ENCODE peak calls at places on chromosomes 5 and 9, in four cellular contexts. N, Y, I and H are unnamed samples. For H3K9me3, the result is how much of the 10 kb centered on the place peaks cover.

GRCh38 chr9:129263836-129264235 is 85.8 kb upstream of the IER5L start:
- DNase-seq in N (no peak), I (no peak), Y (no peak), H (no peak)

GRCh38 chr5:87541668-87542067 is 128.9 kb upstream of the CCNH start:
- DNase-seq in Y (no peak), N (no peak), I (no peak), H (no peak)

GRCh38 chr5:56951131-56951945 is 585 bp downstream of the MIER3 start:
- DNase-seq in N (no peak), I (peak), Y (peak), H (peak)

GRCh38 chr5:172918421-172919371 is 40.5 kb upstream of the RPL26L1 start:
- DNase-seq in N (no peak), Y (no peak), I (peak), H (no peak)

GRCh38 chr9:126480810-126481209 is 132.9 kb upstream of the LMX1B start:
- DNase-seq in N (no peak), I (no peak), Y (no peak), H (no peak)

GRCh38 chr9:17587113-17587512 is 8.2 kb downstream of the SH3GL2 start:
- DNase-seq in I (no peak), N (no peak), Y (no peak), H (no peak)

GRCh38 chr9:97555164-97555563 is 53.7 kb downstream of the TMOD1 start:
- DNase-seq in N (no peak), I (no peak), Y (no peak), H (no peak)

GRCh38 chr5:43040287-43041098 is at the start of gene ANXA2R:
- DNase-seq in I (peak), Y (peak), N (peak), H (peak)

GRCh38 chr5:125551797-125552196 is 805.4 kb upstream of the ZNF608 start:
- DNase-seq in I (no peak), N (no peak), Y (no peak), H (no peak)

GRCh38 chr5:88692979-88693932 is 189.7 kb downstream of the MEF2C start:
- DNase-seq in N (no peak), I (no peak), Y (no peak), H (no peak)

GRCh38 chr5:177336112-177336511 is 15.4 kb downstream of the LMAN2 start:
- DNase-seq in N (no peak), I (no peak), Y (peak), H (no peak)

GRCh38 chr9:126939821-126940221 is 25.2 kb downstream of the RALGPS1 start:
- DNase-seq in Y (no peak), N (no peak), I (no peak), H (no peak)

GRCh38 chr9:91849694-91850093 is 100.3 kb downstream of the ROR2 start:
- DNase-seq in I (no peak), Y (no peak), N (no peak), H (no peak)

GRCh38 chr9:106529616-106530015 is 333.4 kb upstream of the ZNF462 start:
- DNase-seq in I (no peak), Y (no peak), N (no peak), H (no peak)

GRCh38 chr5:176619203-176619568 is 9.2 kb upstream of the GPRIN1 start:
- DNase-seq in N (peak), I (peak), Y (peak), H (peak)

GRCh38 chr9:108142504-108143201 is 653.1 kb upstream of the KLF4 start:
- DNase-seq in Y (peak), I (no peak), N (peak), H (peak)

GRCh38 chr5:8829322-8830029 is 716.4 kb downstream of the SEMA5A start:
- DNase-seq in I (no peak), Y (peak), N (peak), H (no peak)

GRCh38 chr5:16617272-16617973 is 626 bp upstream of the RETREG1 start:
- DNase-seq in Y (no peak), N (no peak), I (peak), H (no peak)

GRCh38 chr5:25995209-25995608 is 1043.2 kb downstream of the CDH9 start:
- DNase-seq in N (no peak), Y (no peak), I (no peak), H (no peak)

GRCh38 chr9:649128-650074 is 192.1 kb upstream of the DMRT1 start:
- DNase-seq in I (no peak), Y (no peak), N (peak), H (no peak)

GRCh38 chr5:56160723-56161445 is 72.2 kb downstream of the ANKRD55 start:
- DNase-seq in I (no peak), Y (no peak), N (no peak), H (no peak)

GRCh38 chr9:112366591-112366990 is 13.3 kb upstream of the HSDL2 start:
- DNase-seq in I (no peak), N (no peak), Y (no peak), H (no peak)

GRCh38 chr9:98974994-98975712 is 31.4 kb downstream of the COL15A1 start:
- DNase-seq in Y (peak), I (peak), N (peak), H (peak)

GRCh38 chr9:78557540-78557939 is 260.6 kb downstream of the PSAT1 start:
- DNase-seq in Y (no peak), N (no peak), I (no peak), H (no peak)

GRCh38 chr5:149618581-149619248 is 37.4 kb downstream of the ARHGEF37 start:
- DNase-seq in Y (peak), N (no peak), I (no peak), H (peak)

GRCh38 chr9:134062461-134063087 is 5.3 kb downstream of the BRD3 start:
- DNase-seq in Y (no peak), I (no peak), N (no peak), H (no peak)

GRCh38 chr9:134372621-134373267 is 46.5 kb downstream of the RXRA start:
- DNase-seq in I (no peak), N (no peak), Y (no peak), H (no peak)

GRCh38 chr9:111187376-111187775 is 142.6 kb downstream of the OR2K2 start:
- DNase-seq in N (no peak), Y (no peak), I (no peak), H (no peak)

GRCh38 chr9:120947222-120947621 is 20.6 kb upstream of the TRAF1 start:
- DNase-seq in Y (no peak), N (no peak), I (no peak), H (no peak)

GRCh38 chr5:115414406-115415142 is 118.1 kb upstream of the CCDC112 start:
- DNase-seq in I (no peak), Y (peak), N (no peak), H (no peak)

GRCh38 chr5:104909803-104910202 is 1347.2 kb upstream of the NUDT12 start:
- DNase-seq in Y (no peak), N (no peak), I (no peak), H (no peak)

GRCh38 chr5:2753452-2754409 is 2.3 kb upstream of the IRX2 start:
- DNase-seq in I (no peak), N (no peak), Y (no peak), H (no peak)

GRCh38 chr5:56625577-56625976 is 189.8 kb upstream of the MAP3K1 start:
- DNase-seq in N (no peak), Y (peak), I (no peak), H (no peak)

GRCh38 chr5:132055808-132056609 is 4.4 kb upstream of the IL3 start:
- DNase-seq in I (peak), Y (no peak), N (no peak), H (peak)

GRCh38 chr5:39476466-39477215 is 51.9 kb upstream of the DAB2 start:
- DNase-seq in N (no peak), Y (peak), I (no peak), H (no peak)

GRCh38 chr9:36278243-36278642 is 20.0 kb upstream of the GNE start:
- DNase-seq in N (no peak), Y (no peak), I (no peak), H (no peak)

DNA sequence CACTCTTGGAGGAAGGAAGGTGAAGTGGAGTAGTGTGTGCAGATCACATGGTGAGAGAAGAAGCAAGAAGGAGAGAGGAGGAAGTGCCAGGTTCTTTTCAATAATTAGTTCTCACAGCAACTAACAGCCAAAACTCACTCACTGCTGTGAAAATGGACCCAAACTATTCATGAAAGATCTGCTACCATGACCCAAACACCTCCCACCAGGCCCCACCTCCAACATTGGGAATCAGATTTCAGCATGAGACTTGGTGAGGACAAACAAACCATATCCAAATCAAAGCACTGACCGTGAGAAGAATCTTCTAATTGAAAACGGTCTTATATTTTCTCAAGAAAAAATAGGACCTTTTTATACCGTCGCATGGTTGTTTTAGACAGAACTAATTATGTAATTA is 468.7 kb upstream of the TYRP1 start:
- DNase-seq in I (no peak), N (no peak), Y (no peak), H (no peak)
- H3K9me3 ChIP-seq in I (under half), N (under half), Y (under half), H (under half)

GRCh38 chr9:86562691-86563090 is 208.5 kb upstream of the TUT7 start:
- DNase-seq in N (no peak), I (no peak), Y (no peak), H (no peak)

GRCh38 chr9:86563959-86564358 is 209.7 kb upstream of the TUT7 start:
- DNase-seq in I (no peak), N (no peak), Y (no peak), H (no peak)

GRCh38 chr9:86557918-86558317 is 203.7 kb upstream of the TUT7 start:
- DNase-seq in I (no peak), N (no peak), Y (no peak), H (no peak)

GRCh38 chr9:86563350-86563749 is 209.1 kb upstream of the TUT7 start:
- DNase-seq in Y (no peak), I (no peak), N (no peak), H (no peak)
- H3K9me3 ChIP-seq in Y (under half), I (under half), N (under half), H (under half)

GRCh38 chr5:27158171-27158570 is 119.8 kb upstream of the CDH9 start:
- DNase-seq in Y (no peak), N (no peak), I (no peak), H (no peak)

GRCh38 chr5:27158775-27159174 is 120.4 kb upstream of the CDH9 start:
- DNase-seq in I (no peak), Y (no peak), N (no peak), H (no peak)
- H3K9me3 ChIP-seq in I (under half), Y (under half), N (under half), H (under half)

DNA sequence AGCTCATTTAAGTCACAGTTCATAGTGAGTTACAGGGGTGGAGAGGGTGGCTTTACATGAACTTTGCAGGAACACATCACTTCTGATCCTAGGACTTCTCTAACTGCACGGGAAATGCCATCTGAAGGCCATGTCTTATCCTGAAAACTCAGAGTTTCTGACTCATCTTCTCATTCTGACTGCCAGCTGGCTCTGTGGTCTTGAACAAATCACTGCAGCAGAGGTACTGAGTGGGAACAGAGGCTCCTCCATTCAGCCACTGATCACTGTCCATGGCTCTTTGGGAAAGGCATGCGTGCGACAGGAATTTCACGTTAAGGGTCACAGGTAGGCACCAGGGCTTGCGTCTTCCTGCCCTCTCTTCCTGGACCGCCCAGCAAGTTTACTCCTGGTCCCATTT is 114.6 kb upstream of the LRRTM2 start:
- DNase-seq in I (no peak), N (no peak), Y (peak), H (no peak)
- H3K9me3 ChIP-seq in I (under half), N (under half), Y (under half), H (under half)

GRCh38 chr9:136506425-136506824 is 23.6 kb upstream of the SEC16A start:
- DNase-seq in N (no peak), I (no peak), Y (no peak), H (no peak)

GRCh38 chr9:136505406-136506403 is 22.9 kb upstream of the SEC16A start:
- DNase-seq in I (no peak), N (no peak), Y (no peak), H (no peak)

GRCh38 chr9:136502196-136502595 is 19.4 kb upstream of the SEC16A start:
- DNase-seq in N (no peak), I (no peak), Y (no peak), H (no peak)

GRCh38 chr9:136502940-136503550 is 20.2 kb upstream of the SEC16A start:
- DNase-seq in N (no peak), Y (no peak), I (no peak), H (no peak)

DNA sequence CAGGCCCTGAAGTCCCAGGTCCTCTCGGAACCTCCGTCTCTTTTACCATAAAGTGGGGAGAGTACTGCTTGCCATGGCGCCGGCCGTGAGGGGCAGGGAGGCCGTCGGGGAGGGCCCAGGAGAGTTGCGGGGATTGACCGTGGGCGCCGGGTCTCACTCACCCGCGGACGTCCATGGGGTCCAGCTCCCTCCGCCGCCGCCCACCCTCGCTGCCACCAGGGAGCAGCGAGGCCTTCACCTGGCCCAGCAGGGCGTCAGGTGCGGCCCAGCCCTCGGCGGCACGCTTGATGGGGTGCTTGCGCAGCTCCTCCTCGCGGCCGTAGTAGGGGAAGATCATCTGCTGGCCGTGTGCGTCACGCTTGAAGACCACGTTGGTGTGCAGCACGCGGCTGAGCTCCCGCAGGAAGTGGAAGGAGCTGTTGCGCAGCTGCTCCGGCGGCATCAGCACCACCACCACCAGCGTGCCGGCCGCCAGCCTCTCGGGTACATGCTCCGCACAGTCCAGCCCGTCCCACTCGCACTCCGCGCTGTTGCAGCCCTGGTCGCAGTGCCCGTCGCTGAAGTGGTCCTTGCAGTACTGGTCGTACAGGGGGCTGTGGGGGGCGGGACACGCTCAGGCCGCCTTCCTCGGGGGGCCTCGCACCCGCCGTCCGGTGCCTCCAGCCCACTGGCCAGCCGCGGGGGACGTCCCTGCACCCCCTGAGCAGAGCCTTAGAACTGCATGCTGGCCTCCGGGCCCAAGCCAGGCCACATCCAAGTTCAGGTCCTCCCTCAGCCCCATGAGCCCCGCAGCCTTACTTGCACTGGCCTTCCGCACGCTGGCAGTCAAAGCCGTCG is 21.9 kb upstream of the SEC16A start:
- DNase-seq in Y (no peak), I (no peak), N (no peak), H (no peak)
- H3K9me3 ChIP-seq in Y (under half), I (under half), N (under half), H (under half)

GRCh38 chr5:17890501-17890900 is 256.2 kb downstream of the TAF11L14 start:
- DNase-seq in I (no peak), N (no peak), Y (no peak), H (no peak)
- H3K9me3 ChIP-seq in I (under half), N (under half), Y (under half), H (under half)

GRCh38 chr9:7186175-7186574 is 428.4 kb downstream of the KDM4C start:
- DNase-seq in Y (peak), N (peak), I (no peak), H (no peak)

GRCh38 chr9:7180247-7180646 is 422.5 kb downstream of the KDM4C start:
- DNase-seq in Y (no peak), I (no peak), N (no peak), H (no peak)

DNA sequence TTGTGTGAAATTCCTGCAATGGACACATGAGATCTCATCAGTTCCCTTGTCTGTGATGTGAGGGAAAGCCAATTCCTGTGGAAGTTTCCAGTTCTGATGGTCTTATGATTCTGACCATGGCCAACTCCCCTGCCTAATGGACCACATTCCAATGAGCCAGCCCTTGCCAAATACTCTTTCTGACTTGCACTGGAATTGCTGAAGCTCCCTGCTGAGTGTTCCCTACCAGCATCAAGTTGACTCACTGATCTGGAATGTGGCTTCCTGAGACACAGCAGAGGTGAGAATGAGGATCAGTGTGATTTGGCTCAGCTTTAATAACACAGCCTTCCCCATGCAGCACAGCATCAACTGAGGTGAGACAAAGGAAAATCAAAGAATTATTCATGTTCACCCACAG is 427.8 kb downstream of the KDM4C start:
- DNase-seq in N (peak), I (no peak), Y (peak), H (no peak)
- H3K9me3 ChIP-seq in N (half or more), I (under half), Y (under half), H (under half)

DNA sequence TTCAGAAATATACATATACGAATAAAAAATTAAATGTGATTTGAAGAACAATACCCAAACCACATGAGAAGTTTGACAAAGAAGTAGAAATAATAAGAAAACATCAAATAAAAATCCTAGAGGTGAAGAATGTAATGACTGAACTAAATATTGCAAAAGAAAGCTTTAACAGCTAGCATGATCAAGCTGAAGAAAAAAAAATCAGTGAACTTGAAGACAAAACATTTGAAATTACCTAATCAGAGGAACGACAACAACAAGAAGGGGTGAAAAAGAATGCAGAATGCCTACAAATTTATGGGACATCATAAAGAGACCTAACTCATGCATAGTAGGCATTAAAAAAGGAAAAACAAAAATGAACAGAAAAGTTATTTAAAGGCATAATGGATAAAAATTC is 60.5 kb upstream of the SPEF2 start:
- DNase-seq in I (no peak), N (no peak), Y (no peak), H (no peak)
- H3K9me3 ChIP-seq in I (under half), N (under half), Y (under half), H (under half)